ENCODE peak calls at places on chromosomes 1 and 21, in five cellular contexts. F is heart right ventricle, X is AG10803, M is GM03348, A is HFF-Myc. O is an unnamed sample.

GRCh38 chr1:231192620-231193163 is 30.8 kb downstream of the TRIM67 start:
- DNase-seq in F (peak), X (no peak), M (no peak), A (no peak), O (no peak)

GRCh38 chr1:203117611-203118575 is 9.6 kb upstream of the ADORA1 start:
- DNase-seq in F (peak), X (peak), M (peak), A (no peak), O (peak)

GRCh38 chr1:218636548-218636947 is 291.4 kb downstream of the TGFB2 start:
- DNase-seq in F (no peak), X (no peak), M (no peak), A (no peak), O (no peak)

GRCh38 chr1:36134031-36134430 is 9.0 kb upstream of the COL8A2 start:
- DNase-seq in F (no peak), X (no peak), M (peak), A (no peak), O (no peak)

GRCh38 chr1:182192215-182192614 is 130.7 kb upstream of the ZNF648 start:
- DNase-seq in F (no peak), X (no peak), M (no peak), A (no peak), O (no peak)

GRCh38 chr1:225446298-225446941 is 18.6 kb upstream of the LBR start:
- DNase-seq in F (no peak), X (no peak), M (no peak), A (no peak), O (no peak)

GRCh38 chr1:112444269-112444668 is 48.3 kb downstream of the CTTNBP2NL start:
- DNase-seq in F (no peak), X (no peak), M (peak), A (no peak), O (no peak)

GRCh38 chr1:219312967-219313366 is 139.3 kb downstream of the LYPLAL1 start:
- DNase-seq in F (no peak), X (peak), M (peak), A (peak), O (no peak)

GRCh38 chr1:54615531-54616245 is 7.6 kb downstream of the FAM151A start:
- DNase-seq in F (no peak), X (no peak), M (no peak), A (no peak), O (no peak)

GRCh38 chr1:24393892-24394291 is 19.7 kb downstream of the STPG1 start:
- DNase-seq in F (no peak), X (peak), M (peak), A (no peak), O (no peak)

GRCh38 chr1:215704089-215704860 is 137.2 kb downstream of the KCTD3 start:
- DNase-seq in F (no peak), X (peak), M (peak), A (no peak), O (no peak)

GRCh38 chr1:65260851-65261473 is 48.4 kb upstream of the DNAJC6 start:
- DNase-seq in F (no peak), X (peak), M (peak), A (peak), O (no peak)

GRCh38 chr1:183953031-183953430 is 84.5 kb downstream of the COLGALT2 start:
- DNase-seq in F (no peak), X (peak), M (no peak), A (peak), O (no peak)

GRCh38 chr1:239025223-239025622 is 361.1 kb upstream of the CHRM3 start:
- DNase-seq in F (no peak), X (no peak), M (no peak), A (no peak), O (no peak)

GRCh38 chr1:15172405-15173259 is 19.1 kb downstream of the TMEM51 start:
- DNase-seq in F (no peak), X (peak), M (peak), A (no peak), O (no peak)

GRCh38 chr1:18166341-18166740 is 58.7 kb downstream of the IGSF21 start:
- DNase-seq in F (no peak), X (no peak), M (no peak), A (no peak), O (no peak)

GRCh38 chr1:168320805-168321577 is 40.3 kb downstream of the TBX19 start:
- DNase-seq in F (peak), X (peak), M (peak), A (peak), O (no peak)

GRCh38 chr1:15584489-15585363 is at the start of gene AGMAT:
- DNase-seq in F (no peak), X (peak), M (peak), A (no peak), O (peak)

GRCh38 chr1:212260557-212261342 is 24.5 kb upstream of the PPP2R5A start:
- DNase-seq in F (no peak), X (no peak), M (no peak), A (no peak), O (no peak)

GRCh38 chr1:48450505-48450904 is 21.5 kb downstream of the SPATA6 start:
- DNase-seq in F (no peak), X (no peak), M (no peak), A (no peak), O (no peak)

GRCh38 chr1:48967318-48967717 is 190.6 kb upstream of the BEND5 start:
- DNase-seq in F (no peak), X (no peak), M (no peak), A (no peak), O (no peak)

GRCh38 chr1:115647000-115647399 is 5.2 kb downstream of the VANGL1 start:
- DNase-seq in F (no peak), X (no peak), M (no peak), A (no peak), O (no peak)

GRCh38 chr1:115040501-115040900 is 10.9 kb downstream of the TSHB start:
- DNase-seq in F (no peak), X (no peak), M (no peak), A (no peak), O (no peak)

GRCh38 chr1:150479927-150480352 is 7.3 kb upstream of the TARS2 start:
- DNase-seq in F (no peak), X (no peak), M (no peak), A (no peak), O (no peak)

GRCh38 chr21:32732544-32732943 is 4.7 kb upstream of the SYNJ1 start:
- DNase-seq in F (no peak), X (no peak), M (no peak), A (no peak), O (no peak)

GRCh38 chr1:87201768-87202167 is 126.9 kb upstream of the LMO4 start:
- DNase-seq in F (no peak), X (no peak), M (no peak), A (no peak), O (no peak)

GRCh38 chr1:204438628-204439027 is 27.0 kb upstream of the PPP1R15B start:
- DNase-seq in F (no peak), X (peak), M (peak), A (peak), O (no peak)

GRCh38 chr1:246095441-246095840 is 411.6 kb downstream of the SMYD3 start:
- DNase-seq in F (no peak), X (no peak), M (no peak), A (no peak), O (no peak)

GRCh38 chr1:14413809-14414208 is 184.7 kb upstream of the KAZN start:
- DNase-seq in F (no peak), X (peak), M (peak), A (no peak), O (no peak)

GRCh38 chr21:30800605-30801004 is 12.5 kb downstream of the KRTAP8-1 start:
- DNase-seq in F (no peak), X (no peak), M (no peak), A (no peak), O (no peak)

GRCh38 chr1:210582186-210582981 is 253.7 kb downstream of the HHAT start:
- DNase-seq in F (no peak), X (no peak), M (no peak), A (no peak), O (no peak)

GRCh38 chr1:240414237-240414636 is 197.7 kb downstream of the GREM2 start:
- DNase-seq in F (no peak), X (peak), M (peak), A (no peak), O (no peak)

GRCh38 chr1:193185861-193186714 is at the start of gene B3GALT2:
- DNase-seq in F (peak), X (peak), M (peak), A (no peak), O (peak)

GRCh38 chr1:116875391-116875790 is 34.3 kb upstream of the PTGFRN start:
- DNase-seq in F (no peak), X (no peak), M (no peak), A (no peak), O (no peak)

GRCh38 chr1:220685879-220686278 is 4.3 kb upstream of the C1orf115 start:
- DNase-seq in F (no peak), X (no peak), M (no peak), A (no peak), O (no peak)

O was measured in glutamatergic neuron.